ENCODE peak calls at places on chromosomes 7 and 10, in seven cellular contexts. One of them, this sample, is unnamed.

GRCh38 chr10:34666008-34666700 is 148.9 kb downstream of the PARD3 start:
- DNase-seq in psoas muscle: no peak
- DNase-seq in left ventricle myocardium inferior: no peak
- DNase-seq in GM12865: peak; percentile 70
- DNase-seq in astrocyte: peak; percentile 91
- DNase-seq in choroid plexus epithelial cell: peak; percentile 97
- DNase-seq in upper lobe of right lung: no peak
- DNase-seq in this sample: peak; percentile 97

GRCh38 chr10:77582710-77583115 is 54.9 kb downstream of the KCNMA1 start:
- DNase-seq in psoas muscle: peak; percentile 34
- DNase-seq in left ventricle myocardium inferior: no peak
- DNase-seq in GM12865: peak; percentile 17
- DNase-seq in astrocyte: peak; percentile 64
- DNase-seq in choroid plexus epithelial cell: peak; percentile 68
- DNase-seq in upper lobe of right lung: peak; percentile 72
- DNase-seq in this sample: peak; percentile 57

GRCh38 chr7:44186736-44187135 is 2.5 kb downstream of the GCK start:
- DNase-seq in psoas muscle: no peak
- DNase-seq in left ventricle myocardium inferior: no peak
- DNase-seq in GM12865: no peak
- DNase-seq in astrocyte: no peak
- DNase-seq in choroid plexus epithelial cell: no peak
- DNase-seq in upper lobe of right lung: peak; percentile 28
- DNase-seq in this sample: no peak

GRCh38 chr7:149766215-149766614 is 7.2 kb downstream of the ZNF467 start:
- DNase-seq in psoas muscle: no peak
- DNase-seq in left ventricle myocardium inferior: no peak
- DNase-seq in GM12865: no peak
- DNase-seq in astrocyte: no peak
- DNase-seq in choroid plexus epithelial cell: no peak
- DNase-seq in upper lobe of right lung: no peak
- DNase-seq in this sample: no peak

GRCh38 chr7:91212592-91212991 is 51.6 kb upstream of the FZD1 start:
- DNase-seq in psoas muscle: no peak
- DNase-seq in left ventricle myocardium inferior: no peak
- DNase-seq in GM12865: no peak
- DNase-seq in astrocyte: peak; percentile 34
- DNase-seq in choroid plexus epithelial cell: peak; percentile 25
- DNase-seq in upper lobe of right lung: no peak
- DNase-seq in this sample: peak; percentile 18

GRCh38 chr10:116044722-116045374 is 228.2 kb downstream of the GFRA1 start:
- DNase-seq in psoas muscle: peak; percentile 60
- DNase-seq in left ventricle myocardium inferior: peak; percentile 48
- DNase-seq in GM12865: no peak
- DNase-seq in astrocyte: peak; percentile 43
- DNase-seq in choroid plexus epithelial cell: peak; percentile 32
- DNase-seq in upper lobe of right lung: no peak
- DNase-seq in this sample: no peak

GRCh38 chr7:21967500-21968099 is 21.9 kb upstream of the CDCA7L start:
- DNase-seq in psoas muscle: no peak
- DNase-seq in left ventricle myocardium inferior: no peak
- DNase-seq in GM12865: peak; percentile 44
- DNase-seq in astrocyte: no peak
- DNase-seq in choroid plexus epithelial cell: peak; percentile 83
- DNase-seq in upper lobe of right lung: no peak
- DNase-seq in this sample: no peak

GRCh38 chr10:117927334-117927733 is 119.4 kb downstream of the RAB11FIP2 start:
- DNase-seq in psoas muscle: no peak
- DNase-seq in left ventricle myocardium inferior: no peak
- DNase-seq in GM12865: no peak
- DNase-seq in astrocyte: no peak
- DNase-seq in choroid plexus epithelial cell: no peak
- DNase-seq in upper lobe of right lung: no peak
- DNase-seq in this sample: no peak

GRCh38 chr10:5814110-5815107 is 1.2 kb upstream of the GDI2 start:
- DNase-seq in psoas muscle: no peak
- DNase-seq in left ventricle myocardium inferior: no peak
- DNase-seq in GM12865: peak; percentile 68
- DNase-seq in astrocyte: peak; percentile 4
- DNase-seq in choroid plexus epithelial cell: no peak
- DNase-seq in upper lobe of right lung: no peak
- DNase-seq in this sample: peak; percentile 21

GRCh38 chr7:157976406-157976805 is 611.2 kb downstream of the PTPRN2 start:
- DNase-seq in psoas muscle: no peak
- DNase-seq in left ventricle myocardium inferior: no peak
- DNase-seq in GM12865: no peak
- DNase-seq in astrocyte: no peak
- DNase-seq in choroid plexus epithelial cell: no peak
- DNase-seq in upper lobe of right lung: peak; percentile 52
- DNase-seq in this sample: no peak

GRCh38 chr7:50607524-50608125 is 42.4 kb upstream of the DDC start:
- DNase-seq in psoas muscle: no peak
- DNase-seq in left ventricle myocardium inferior: no peak
- DNase-seq in GM12865: no peak
- DNase-seq in astrocyte: no peak
- DNase-seq in choroid plexus epithelial cell: peak; percentile 18
- DNase-seq in upper lobe of right lung: no peak
- DNase-seq in this sample: no peak

GRCh38 chr10:96642973-96643372 is 56.2 kb upstream of the TM9SF3 start:
- DNase-seq in psoas muscle: peak; percentile 60
- DNase-seq in left ventricle myocardium inferior: peak; percentile 69
- DNase-seq in GM12865: peak; percentile 85
- DNase-seq in astrocyte: no peak
- DNase-seq in choroid plexus epithelial cell: peak; percentile 55
- DNase-seq in upper lobe of right lung: peak; percentile 84
- DNase-seq in this sample: peak; percentile 13

GRCh38 chr7:93923291-93923690 is 1.8 kb downstream of the GNG11 start:
- DNase-seq in psoas muscle: no peak
- DNase-seq in left ventricle myocardium inferior: no peak
- DNase-seq in GM12865: no peak
- DNase-seq in astrocyte: no peak
- DNase-seq in choroid plexus epithelial cell: peak; percentile 48
- DNase-seq in upper lobe of right lung: no peak
- DNase-seq in this sample: peak; percentile 53

GRCh38 chr7:103929808-103930415 is 59.5 kb downstream of the RELN start:
- DNase-seq in psoas muscle: no peak
- DNase-seq in left ventricle myocardium inferior: no peak
- DNase-seq in GM12865: no peak
- DNase-seq in astrocyte: no peak
- DNase-seq in choroid plexus epithelial cell: no peak
- DNase-seq in upper lobe of right lung: no peak
- DNase-seq in this sample: no peak

GRCh38 chr7:26898917-26899316 is 34.5 kb upstream of the SKAP2 start:
- DNase-seq in psoas muscle: no peak
- DNase-seq in left ventricle myocardium inferior: no peak
- DNase-seq in GM12865: no peak
- DNase-seq in astrocyte: no peak
- DNase-seq in choroid plexus epithelial cell: no peak
- DNase-seq in upper lobe of right lung: no peak
- DNase-seq in this sample: no peak

GRCh38 chr7:83655951-83656556 is 7.1 kb upstream of the SEMA3E start:
- DNase-seq in psoas muscle: no peak
- DNase-seq in left ventricle myocardium inferior: no peak
- DNase-seq in GM12865: peak; percentile 64
- DNase-seq in astrocyte: peak; percentile 40
- DNase-seq in choroid plexus epithelial cell: peak; percentile 81
- DNase-seq in upper lobe of right lung: no peak
- DNase-seq in this sample: peak; percentile 75

GRCh38 chr7:1065263-1066260 is 21.2 kb downstream of the GPR146 start:
- DNase-seq in psoas muscle: peak; percentile 86
- DNase-seq in left ventricle myocardium inferior: peak; percentile 88
- DNase-seq in GM12865: peak; percentile 83
- DNase-seq in astrocyte: no peak
- DNase-seq in choroid plexus epithelial cell: peak; percentile 76
- DNase-seq in upper lobe of right lung: peak; percentile 92
- DNase-seq in this sample: peak; percentile 77

GRCh38 chr10:100882681-100883321 is 30.0 kb upstream of the SLF2 start:
- DNase-seq in psoas muscle: no peak
- DNase-seq in left ventricle myocardium inferior: peak; percentile 27
- DNase-seq in GM12865: no peak
- DNase-seq in astrocyte: peak; percentile 61
- DNase-seq in choroid plexus epithelial cell: peak; percentile 40
- DNase-seq in upper lobe of right lung: peak; percentile 41
- DNase-seq in this sample: peak; percentile 83

GRCh38 chr7:41885078-41885477 is 182.2 kb upstream of the INHBA start:
- DNase-seq in psoas muscle: no peak
- DNase-seq in left ventricle myocardium inferior: no peak
- DNase-seq in GM12865: no peak
- DNase-seq in astrocyte: peak; percentile 83
- DNase-seq in choroid plexus epithelial cell: peak; percentile 46
- DNase-seq in upper lobe of right lung: no peak
- DNase-seq in this sample: peak; percentile 31

GRCh38 chr10:18533921-18534320 is 117.5 kb downstream of the NSUN6 start:
- DNase-seq in psoas muscle: no peak
- DNase-seq in left ventricle myocardium inferior: no peak
- DNase-seq in GM12865: no peak
- DNase-seq in astrocyte: no peak
- DNase-seq in choroid plexus epithelial cell: no peak
- DNase-seq in upper lobe of right lung: no peak
- DNase-seq in this sample: no peak
- TF ChIP-seq CTCF in psoas muscle: no peak
- TF ChIP-seq CTCF in left ventricle myocardium inferior: no peak
- TF ChIP-seq CTCF in GM12865: no peak
- TF ChIP-seq CTCF in astrocyte: no peak
- TF ChIP-seq CTCF in choroid plexus epithelial cell: no peak
- TF ChIP-seq CTCF in upper lobe of right lung: no peak
- TF ChIP-seq CTCF in this sample: no peak

GRCh38 chr10:33223326-33224014 is 111.0 kb downstream of the NRP1 start:
- DNase-seq in psoas muscle: no peak
- DNase-seq in left ventricle myocardium inferior: no peak
- DNase-seq in GM12865: no peak
- DNase-seq in astrocyte: peak; percentile 75
- DNase-seq in choroid plexus epithelial cell: no peak
- DNase-seq in upper lobe of right lung: no peak
- DNase-seq in this sample: no peak
- H3K4me3 ChIP-seq in psoas muscle: no peak overlapping the region
- H3K4me3 ChIP-seq in left ventricle myocardium inferior: no peak overlapping the region
- H3K4me3 ChIP-seq in GM12865: no peak overlapping the region
- H3K4me3 ChIP-seq in astrocyte: no peak overlapping the region
- H3K4me3 ChIP-seq in choroid plexus epithelial cell: no peak overlapping the region
- H3K4me3 ChIP-seq in upper lobe of right lung: no peak overlapping the region
- H3K4me3 ChIP-seq in this sample: no peak overlapping the region

GRCh38 chr7:7968544-7969305 is at the start of gene GLCCI1:
- DNase-seq in psoas muscle: peak; percentile 95
- DNase-seq in left ventricle myocardium inferior: peak; percentile 97
- DNase-seq in GM12865: peak; percentile 99
- DNase-seq in astrocyte: peak; percentile 94
- DNase-seq in choroid plexus epithelial cell: peak; percentile 98
- DNase-seq in upper lobe of right lung: peak; percentile 98
- DNase-seq in this sample: peak; percentile 95

GRCh38 chr7:7966141-7966734 is 2.4 kb upstream of the GLCCI1 start:
- DNase-seq in psoas muscle: no peak
- DNase-seq in left ventricle myocardium inferior: no peak
- DNase-seq in GM12865: peak; percentile 69
- DNase-seq in astrocyte: no peak
- DNase-seq in choroid plexus epithelial cell: no peak
- DNase-seq in upper lobe of right lung: no peak
- DNase-seq in this sample: no peak

GRCh38 chr7:7969306-7970112 is 913 bp downstream of the GLCCI1 start:
- DNase-seq in psoas muscle: peak; percentile 20
- DNase-seq in left ventricle myocardium inferior: peak; percentile 15
- DNase-seq in GM12865: peak; percentile 58
- DNase-seq in astrocyte: peak; percentile 42
- DNase-seq in choroid plexus epithelial cell: peak; percentile 55
- DNase-seq in upper lobe of right lung: peak; percentile 79
- DNase-seq in this sample: peak; percentile 37

GRCh38 chr7:7970113-7970619 is 1.6 kb downstream of the GLCCI1 start:
- DNase-seq in psoas muscle: no peak
- DNase-seq in left ventricle myocardium inferior: no peak
- DNase-seq in GM12865: no peak
- DNase-seq in astrocyte: no peak
- DNase-seq in choroid plexus epithelial cell: no peak
- DNase-seq in upper lobe of right lung: no peak
- DNase-seq in this sample: no peak

DNA sequence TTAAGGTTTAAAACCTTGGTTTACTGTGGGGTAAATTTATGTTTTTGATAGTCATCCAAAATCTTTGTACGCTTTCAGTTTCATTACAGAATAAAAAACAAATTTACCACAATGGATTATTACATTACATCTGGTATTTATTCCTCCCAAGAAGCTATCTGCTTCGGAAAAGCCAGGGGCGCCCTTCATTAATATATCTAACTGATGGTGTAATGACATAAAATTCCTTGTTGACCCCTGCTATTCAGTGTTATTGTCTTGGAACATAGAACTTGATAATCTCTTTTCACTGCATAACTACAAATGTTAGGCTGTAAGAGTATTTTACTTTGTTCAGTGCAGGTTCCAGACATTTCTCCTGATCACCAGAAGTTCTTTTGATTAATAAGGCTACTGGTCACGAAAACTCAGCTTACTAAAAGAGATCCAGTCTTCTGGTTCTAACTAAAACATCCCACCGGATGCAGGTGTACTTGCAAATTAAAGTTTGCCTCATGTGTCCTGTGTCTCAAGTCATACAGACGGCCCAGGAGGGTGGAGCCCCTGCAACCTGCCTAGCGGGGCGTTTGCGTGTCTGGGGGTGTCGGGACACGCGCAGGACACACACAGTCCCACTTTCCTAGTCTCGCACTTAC is 570 bp upstream of the GLCCI1 start:
- DNase-seq in psoas muscle: no peak
- DNase-seq in left ventricle myocardium inferior: no peak
- DNase-seq in GM12865: no peak
- DNase-seq in astrocyte: no peak
- DNase-seq in choroid plexus epithelial cell: no peak
- DNase-seq in upper lobe of right lung: no peak
- DNase-seq in this sample: no peak
- TF ChIP-seq CTCF in psoas muscle: no peak
- TF ChIP-seq CTCF in left ventricle myocardium inferior: no peak
- TF ChIP-seq CTCF in GM12865: no peak
- TF ChIP-seq CTCF in astrocyte: no peak
- TF ChIP-seq CTCF in choroid plexus epithelial cell: no peak
- TF ChIP-seq CTCF in upper lobe of right lung: no peak
- TF ChIP-seq CTCF in this sample: no peak

DNA sequence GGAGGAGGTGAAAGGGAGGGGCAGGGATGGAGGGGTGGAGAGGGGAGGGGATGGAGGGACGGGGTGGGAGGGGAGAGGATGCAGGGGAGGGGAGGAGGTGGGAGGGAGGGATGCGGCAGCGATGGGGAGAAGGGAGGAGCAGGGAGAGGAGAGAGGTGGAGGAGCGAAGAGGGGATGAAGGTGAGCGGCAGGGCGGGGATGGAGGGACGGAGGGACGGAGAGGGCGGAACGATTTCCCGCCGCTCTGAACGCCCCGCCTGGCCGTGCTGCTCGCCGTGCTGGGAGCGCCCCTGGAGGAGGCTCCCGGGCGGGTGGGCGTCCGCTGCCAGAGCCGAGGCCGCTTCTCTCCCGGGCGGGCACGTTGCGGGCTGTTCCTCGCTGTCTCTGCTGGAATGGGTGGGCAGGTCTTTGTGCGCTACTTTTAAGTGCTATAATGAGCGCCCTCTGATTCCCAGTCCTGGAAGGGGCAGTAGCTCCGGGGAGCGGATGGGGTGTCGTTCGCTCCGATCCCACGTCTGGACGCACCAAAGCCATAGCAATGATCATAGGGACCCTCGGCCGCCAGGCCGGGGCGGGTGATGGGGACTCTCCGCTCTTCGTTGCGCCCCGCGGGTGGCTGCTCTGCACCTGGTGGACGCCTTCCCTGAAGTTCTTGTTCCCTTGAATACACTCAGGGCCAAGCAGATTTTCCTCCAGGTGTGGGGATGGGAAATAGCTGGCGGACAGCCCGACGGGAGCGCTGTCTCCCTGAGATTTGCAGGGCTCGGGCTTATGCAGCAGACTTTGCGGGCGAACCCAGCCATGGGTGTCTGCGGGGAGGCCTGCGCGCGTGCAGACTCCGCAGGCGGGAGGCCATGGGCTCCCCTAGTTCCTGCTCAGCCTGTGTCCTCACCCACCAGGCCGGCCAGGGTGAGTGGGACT is 81.1 kb upstream of the CPXM2 start:
- DNase-seq in psoas muscle: no peak
- DNase-seq in left ventricle myocardium inferior: no peak
- DNase-seq in GM12865: no peak
- DNase-seq in astrocyte: no peak
- DNase-seq in choroid plexus epithelial cell: no peak
- DNase-seq in upper lobe of right lung: no peak
- DNase-seq in this sample: no peak
- H3K4me3 ChIP-seq in psoas muscle: no peak overlapping the region
- H3K4me3 ChIP-seq in left ventricle myocardium inferior: no peak overlapping the region
- H3K4me3 ChIP-seq in GM12865: no peak overlapping the region
- H3K4me3 ChIP-seq in astrocyte: no peak overlapping the region
- H3K4me3 ChIP-seq in choroid plexus epithelial cell: no peak overlapping the region
- H3K4me3 ChIP-seq in upper lobe of right lung: no peak overlapping the region
- H3K4me3 ChIP-seq in this sample: no peak overlapping the region